ENCODE peak calls at places on chromosomes 1 and 21, in ten cellular contexts. Z, H, D, R, W, T, C, G, N and Q are unnamed samples.

GRCh38 chr21:36806103-36806502 is 107.2 kb downstream of the SIM2 start:
- DNase-seq in Z (no peak), H (no peak), D (no peak), R (no peak), W (no peak), T (no peak), C (no peak), G (no peak), N (no peak), Q (no peak)

GRCh38 chr21:46374761-46375389 is 50.9 kb downstream of the PCNT start:
- DNase-seq in Z (no peak), H (no peak), D (no peak), R (no peak), W (no peak), T (no peak), C (no peak), G (no peak), N (no peak), Q (no peak)

GRCh38 chr1:55190092-55190491 is 25.1 kb downstream of the USP24 start:
- DNase-seq in Z (no peak), H (no peak), D (no peak), R (no peak), W (no peak), T (no peak), C (no peak), G (no peak), N (no peak), Q (no peak)

GRCh38 chr1:1250828-1251284 is 4.3 kb upstream of the C1QTNF12 start:
- DNase-seq in Z (peak; percentile 14), H (no peak), D (no peak), R (peak; percentile 53), W (no peak), T (no peak), C (peak; percentile 88), G (no peak), N (no peak), Q (no peak)

GRCh38 chr1:39269791-39270342 is 65.4 kb downstream of the MACF1 start:
- DNase-seq in Z (no peak), H (peak; percentile 37), D (no peak), R (no peak), W (no peak), T (peak; percentile 43), C (peak; percentile 8), G (no peak), N (no peak), Q (no peak)

GRCh38 chr1:90336552-90337324 is 341.8 kb downstream of the ZNF326 start:
- DNase-seq in Z (no peak), H (no peak), D (no peak), R (no peak), W (no peak), T (no peak), C (no peak), G (no peak), N (no peak), Q (no peak)

GRCh38 chr1:231317306-231318014 is 20.2 kb downstream of the EXOC8 start:
- DNase-seq in Z (no peak), H (no peak), D (no peak), R (no peak), W (no peak), T (no peak), C (no peak), G (no peak), N (no peak), Q (no peak)

GRCh38 chr1:156448134-156448967 is 52.2 kb downstream of the MEF2D start:
- DNase-seq in Z (no peak), H (no peak), D (no peak), R (no peak), W (no peak), T (no peak), C (no peak), G (no peak), N (no peak), Q (no peak)

GRCh38 chr21:28771790-28772501 is 220.7 kb downstream of the LTN1 start:
- DNase-seq in Z (no peak), H (peak; percentile 59), D (no peak), R (no peak), W (no peak), T (no peak), C (no peak), G (no peak), N (no peak), Q (no peak)

GRCh38 chr1:27399251-27399885 is 6.9 kb downstream of the GPR3 start:
- DNase-seq in Z (no peak), H (no peak), D (no peak), R (peak; percentile 70), W (peak; percentile 54), T (no peak), C (no peak), G (no peak), N (no peak), Q (no peak)

GRCh38 chr1:173451981-173452380 is 25.2 kb upstream of the PRDX6 start:
- DNase-seq in Z (no peak), H (no peak), D (no peak), R (no peak), W (no peak), T (no peak), C (no peak), G (no peak), N (no peak), Q (no peak)

GRCh38 chr1:186682721-186683120 is 2.5 kb upstream of the PTGS2 start:
- DNase-seq in Z (no peak), H (peak; percentile 6), D (no peak), R (no peak), W (no peak), T (no peak), C (no peak), G (no peak), N (no peak), Q (no peak)

GRCh38 chr21:31198575-31198974 is 145.5 kb downstream of the TIAM1 start:
- DNase-seq in Z (no peak), H (peak; percentile 63), D (no peak), R (no peak), W (no peak), T (no peak), C (peak; percentile 73), G (no peak), N (no peak), Q (no peak)

GRCh38 chr21:25887646-25888321 is 153.0 kb downstream of the GABPA start:
- DNase-seq in Z (no peak), H (peak; percentile 25), D (peak; percentile 80), R (no peak), W (no peak), T (no peak), C (no peak), G (no peak), N (no peak), Q (no peak)

GRCh38 chr1:160606611-160607010 is 27.3 kb upstream of the CD84 start:
- DNase-seq in Z (no peak), H (no peak), D (no peak), R (no peak), W (no peak), T (no peak), C (no peak), G (no peak), N (no peak), Q (no peak)

GRCh38 chr1:4596486-4596885 is 57.9 kb upstream of the AJAP1 start:
- DNase-seq in Z (no peak), H (no peak), D (no peak), R (no peak), W (no peak), T (no peak), C (no peak), G (no peak), N (no peak), Q (no peak)
- H3K9me3 ChIP-seq in Z (no peaks in the 10 kb centered on the region), H (no peaks in the 10 kb centered on the region), D (no peaks in the 10 kb centered on the region), R (no peaks in the 10 kb centered on the region), W (no peaks in the 10 kb centered on the region), T (no peaks in the 10 kb centered on the region), C (no peaks in the 10 kb centered on the region), G (no peaks in the 10 kb centered on the region), N (no peaks in the 10 kb centered on the region), Q (no peaks in the 10 kb centered on the region)

GRCh38 chr1:2966435-2966834 is 54.8 kb upstream of the ACTRT2 start:
- DNase-seq in Z (no peak), H (no peak), D (no peak), R (no peak), W (no peak), T (no peak), C (no peak), G (peak; percentile 27), N (no peak), Q (no peak)
- H3K9me3 ChIP-seq in Z (no peaks in the 10 kb centered on the region), H (no peaks in the 10 kb centered on the region), D (no peaks in the 10 kb centered on the region), R (no peaks in the 10 kb centered on the region), W (no peaks in the 10 kb centered on the region), T (no peaks in the 10 kb centered on the region), C (no peaks in the 10 kb centered on the region), G (no peaks in the 10 kb centered on the region), N (no peaks in the 10 kb centered on the region), Q (no peaks in the 10 kb centered on the region)

DNA sequence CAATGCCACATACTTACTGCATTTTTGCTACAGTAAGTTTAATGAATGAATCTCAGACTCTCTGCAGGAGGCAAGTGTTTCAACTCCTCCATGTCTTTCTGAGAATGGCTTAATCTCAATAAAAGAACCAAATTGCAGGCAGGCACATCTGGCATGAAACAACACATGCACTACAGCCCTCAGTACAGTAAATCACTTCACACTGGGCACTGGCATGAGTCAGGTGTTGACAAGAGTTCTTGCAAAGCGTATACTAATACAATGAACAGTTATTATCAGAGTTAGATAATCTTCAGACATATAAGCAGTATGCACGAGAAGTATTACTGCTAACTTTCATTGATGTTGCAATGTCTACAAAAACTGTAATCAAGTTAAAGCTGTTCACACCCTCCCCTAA is 1386.8 kb downstream of the MRPL39 start:
- DNase-seq in Z (no peak), H (no peak), D (no peak), R (no peak), W (no peak), T (no peak), C (no peak), G (no peak), N (no peak), Q (no peak)
- H3K9me3 ChIP-seq in Z (no peaks in the 10 kb centered on the region), H (no peaks in the 10 kb centered on the region), D (no peaks in the 10 kb centered on the region), R (no peaks in the 10 kb centered on the region), W (no peaks in the 10 kb centered on the region), T (no peaks in the 10 kb centered on the region), C (no peaks in the 10 kb centered on the region), G (no peaks in the 10 kb centered on the region), N (no peaks in the 10 kb centered on the region), Q (no peaks in the 10 kb centered on the region)

GRCh38 chr1:248229360-248229908 is 1.8 kb upstream of the OR2M4 start:
- DNase-seq in Z (no peak), H (no peak), D (no peak), R (no peak), W (no peak), T (no peak), C (no peak), G (no peak), N (no peak), Q (no peak)

GRCh38 chr1:248225537-248225936 is 5.7 kb upstream of the OR2M4 start:
- DNase-seq in Z (no peak), H (no peak), D (no peak), R (no peak), W (no peak), T (no peak), C (no peak), G (no peak), N (no peak), Q (no peak)

DNA sequence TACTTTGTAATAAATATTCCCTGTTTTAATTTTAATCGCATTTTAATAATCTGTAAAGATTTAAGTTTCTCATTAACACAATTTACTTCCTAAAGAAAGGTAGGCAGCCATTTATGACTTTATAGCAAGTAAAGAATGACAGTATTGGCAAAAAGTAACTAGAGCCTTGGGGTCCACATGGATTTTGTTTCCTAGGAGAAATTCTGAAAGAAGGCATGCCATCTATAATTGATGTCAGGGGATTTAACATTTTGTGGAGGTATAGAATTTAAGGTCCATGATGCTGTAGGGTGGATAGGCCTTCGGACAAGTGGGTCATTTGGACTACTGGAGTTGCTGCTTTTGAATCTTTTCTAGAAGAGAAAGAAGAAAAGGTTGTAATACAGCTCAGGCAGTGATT is at the start of gene OR2M4:
- DNase-seq in Z (no peak), H (no peak), D (no peak), R (no peak), W (no peak), T (no peak), C (no peak), G (no peak), N (no peak), Q (no peak)
- H3K9me3 ChIP-seq in Z (no peaks in the 10 kb centered on the region), H (no peaks in the 10 kb centered on the region), D (no peaks in the 10 kb centered on the region), R (no peaks in the 10 kb centered on the region), W (no peaks in the 10 kb centered on the region), T (no peaks in the 10 kb centered on the region), C (no peaks in the 10 kb centered on the region), G (no peaks in the 10 kb centered on the region), N (no peaks in the 10 kb centered on the region), Q (no peaks in the 10 kb centered on the region)